ENCODE peak calls at places on chromosome 19, in nine cellular contexts. W is caudate nucleus; U is A172; L is germinal center; A is substantia nigra; S is kidney; B is retinal pigment epithelial cell; C is stimulated activated CD8-positive, alpha-beta memory T cell treated with anti-CD3 and anti-CD28 coated beads, Interleukin-7, amount 100 ng/mL, for 4 hours; T is activated CD8-positive, alpha-beta memory T cell treated with anti-CD3 and anti-CD28 coated beads for 1 hour. I is an unnamed sample.

GRCh38 chr19:35318679-35319448 is 10.1 kb upstream of the CD22 start:
- DNase-seq in L (no peak), B (peak), S (peak), U (peak), A (peak), T (no peak), C (no peak), W (peak), I (peak)

GRCh38 chr19:52786078-52786463 is 520 bp downstream of the ZNF600 start:
- DNase-seq in S (no peak), W (no peak), U (no peak), A (no peak), C (no peak), T (no peak), B (no peak), L (no peak), I (no peak)

GRCh38 chr19:16447015-16447384 is 24.8 kb downstream of the EPS15L1 start:
- DNase-seq in C (peak), L (peak), B (peak), T (no peak), A (peak), W (no peak), U (peak), S (peak), I (no peak)

GRCh38 chr19:41872775-41873647 is 4.1 kb upstream of the CD79A start:
- DNase-seq in U (peak), C (peak), B (no peak), W (no peak), A (peak), L (peak), S (peak), T (no peak), I (peak)

GRCh38 chr19:39423258-39424086 is 11.0 kb downstream of the PLEKHG2 start:
- DNase-seq in S (no peak), U (no peak), T (no peak), L (no peak), W (no peak), A (no peak), C (no peak), B (no peak), I (no peak)

GRCh38 chr19:3479177-3479818 is 1.0 kb downstream of the SMIM24 start:
- DNase-seq in S (no peak), T (no peak), A (no peak), B (no peak), U (no peak), W (no peak), L (peak), C (no peak), I (no peak)

GRCh38 chr19:44686896-44687295 is 12.1 kb upstream of the CEACAM16 start:
- DNase-seq in C (no peak), B (peak), U (no peak), T (no peak), W (no peak), S (no peak), A (no peak), L (no peak), I (no peak)

GRCh38 chr19:21045028-21045427 is 24.6 kb downstream of the ZNF430 start:
- DNase-seq in C (no peak), U (no peak), W (no peak), T (no peak), B (no peak), S (no peak), A (no peak), L (no peak), I (no peak)

GRCh38 chr19:44592451-44592890 is 20.9 kb upstream of the IGSF23 start:
- DNase-seq in B (no peak), C (no peak), U (peak), T (no peak), W (no peak), L (no peak), A (no peak), S (no peak), I (no peak)

GRCh38 chr19:13902993-13903555 is 2.8 kb downstream of the BRME1 start:
- DNase-seq in L (no peak), B (no peak), U (peak), C (no peak), W (no peak), A (no peak), T (no peak), S (no peak), I (no peak)

GRCh38 chr19:6241680-6242079 is 38.1 kb downstream of the MLLT1 start:
- DNase-seq in S (peak), B (no peak), U (no peak), W (peak), T (no peak), A (peak), L (no peak), C (no peak), I (peak)

GRCh38 chr19:19652482-19653295 is 9.2 kb upstream of the GMIP start:
- DNase-seq in C (no peak), T (no peak), U (peak), B (no peak), S (no peak), W (no peak), A (no peak), L (no peak), I (no peak)

GRCh38 chr19:45553464-45553863 is 31.1 kb downstream of the OPA3 start:
- DNase-seq in B (no peak), T (no peak), L (no peak), A (no peak), C (no peak), U (no peak), S (no peak), W (no peak), I (peak)

GRCh38 chr19:49056101-49056901 is 1.2 kb downstream of the CGB7 start:
- DNase-seq in C (peak), A (no peak), L (peak), T (no peak), W (no peak), B (no peak), S (peak), U (peak), I (no peak)

I was measured in dorsolateral prefrontal cortex.